ENCODE peak calls at places on chromosomes 12 and 14, in four cellular contexts. Y is IMR-90, X is H1, F is H9. K is an unnamed sample.

GRCh38 chr12:131015581-131016337 is 62.1 kb downstream of the ADGRD1 start:
- DNase-seq in X (no peak), F (no peak), Y (no peak), K (no peak)

GRCh38 chr12:81815611-81816010 is 56.5 kb upstream of the PPFIA2 start:
- DNase-seq in F (no peak), Y (no peak), X (no peak), K (no peak)

GRCh38 chr12:57766464-57767311 is at the start of gene CYP27B1:
- DNase-seq in X (peak; percentile 72), F (peak; percentile 87), Y (peak; percentile 7), K (peak; percentile 81)

GRCh38 chr14:100463937-100464336 is 123.3 kb downstream of the BEGAIN start:
- DNase-seq in Y (no peak), X (no peak), F (no peak), K (no peak)

GRCh38 chr12:75269209-75269608 is 59.6 kb upstream of the KCNC2 start:
- DNase-seq in Y (no peak), F (no peak), X (no peak), K (no peak)

GRCh38 chr14:50932159-50932558 is 12.1 kb downstream of the PYGL start:
- DNase-seq in X (no peak), F (no peak), Y (no peak), K (no peak)

GRCh38 chr14:53881161-53881846 is 75.3 kb downstream of the BMP4 start:
- DNase-seq in F (no peak), Y (peak; percentile 56), X (no peak), K (no peak)

GRCh38 chr12:50508420-50508819 is 3.6 kb downstream of the DIP2B start:
- DNase-seq in X (no peak), F (no peak), Y (no peak), K (no peak)

GRCh38 chr14:92651106-92651792 is 97.2 kb downstream of the LGMN start:
- DNase-seq in F (no peak), Y (no peak), X (no peak), K (no peak)

GRCh38 chr12:57456145-57456700 is 1.1 kb downstream of the INHBE start:
- DNase-seq in Y (peak; percentile 44), F (peak; percentile 92), X (peak; percentile 80), K (peak; percentile 94)

GRCh38 chr14:99099051-99099787 is 172.8 kb downstream of the BCL11B start:
- DNase-seq in F (no peak), X (no peak), Y (no peak), K (no peak)

GRCh38 chr14:24632761-24633160 is 1.2 kb downstream of the GZMB start:
- DNase-seq in F (no peak), Y (no peak), X (no peak), K (no peak)

GRCh38 chr14:37116933-37117844 is 55.2 kb downstream of the SLC25A21 start:
- DNase-seq in X (no peak), Y (peak; percentile 60), F (no peak), K (peak; percentile 34)

GRCh38 chr14:58712357-58712756 is 74.6 kb downstream of the DACT1 start:
- DNase-seq in F (no peak), Y (peak; percentile 33), X (no peak), K (no peak)

DNA sequence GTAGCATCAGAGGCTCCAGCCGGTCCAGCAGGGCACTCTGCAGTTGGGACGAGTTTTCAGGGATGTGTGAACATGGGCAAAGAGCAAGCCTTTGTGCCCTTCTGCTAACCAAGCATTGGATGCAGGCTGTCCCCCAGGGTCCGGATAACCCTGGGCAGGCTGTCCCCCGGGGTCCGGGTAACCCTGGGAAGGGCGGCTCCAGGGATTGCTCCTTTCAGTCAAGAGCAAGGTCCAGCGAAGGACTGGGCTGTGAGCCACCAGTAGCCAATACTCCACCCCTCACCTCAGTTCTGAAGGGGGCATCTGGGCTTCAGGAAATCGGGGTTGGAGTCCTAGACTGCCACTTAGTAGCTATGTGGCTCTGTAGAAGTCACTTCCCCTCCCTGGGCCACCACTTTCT is 137.6 kb upstream of the NTF3 start:
- DNase-seq in Y (no peak), X (no peak), F (no peak), K (no peak)
- H3K56ac ChIP-seq in Y (no peak overlapping the region), X (no peak overlapping the region), F (no peak overlapping the region), K (no peak overlapping the region)

GRCh38 chr12:32248594-32249140 is 142.0 kb downstream of the BICD1 start:
- DNase-seq in X (no peak), F (no peak), Y (no peak), K (no peak)
- H2BK120ac ChIP-seq in X (peak overlapping the region; percentile 83), F (no peak overlapping the region), Y (peak overlapping the region; percentile 69), K (no peak overlapping the region)

DNA sequence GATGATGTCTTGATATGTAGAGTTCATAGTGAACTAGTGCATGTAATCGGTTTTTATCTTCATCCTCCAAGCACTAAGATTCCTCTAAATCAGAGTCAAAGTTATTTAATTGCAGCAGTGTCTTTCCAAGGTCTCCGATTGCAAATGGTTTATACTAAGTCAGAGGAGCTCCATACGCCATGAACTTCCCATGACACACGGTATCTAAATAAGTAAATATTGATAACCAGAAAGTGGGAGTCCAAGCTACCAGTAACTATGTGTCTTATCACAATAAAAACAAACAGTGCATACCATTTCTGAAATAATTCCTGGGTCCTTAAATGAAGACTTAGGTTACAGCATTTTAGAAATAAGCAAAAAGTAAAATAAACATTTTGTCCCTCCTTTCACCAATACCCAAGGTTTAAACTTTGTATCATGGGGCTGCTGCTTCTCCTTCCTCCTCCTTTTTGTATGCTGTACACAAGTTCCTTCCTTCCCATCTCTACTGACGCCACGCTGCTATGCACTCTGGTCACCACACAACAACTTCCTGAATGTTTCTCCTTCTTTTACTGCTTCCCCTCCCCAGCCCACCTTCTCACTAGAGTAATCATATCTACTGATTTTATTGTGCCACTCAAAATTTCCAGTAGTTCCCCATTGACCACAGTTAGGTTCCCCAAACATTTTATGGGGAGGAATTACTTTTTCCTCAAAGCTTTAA is 10.7 kb downstream of the NR1H4 start:
- DNase-seq in Y (peak; percentile 40), F (no peak), X (no peak), K (no peak)
- H3K56ac ChIP-seq in Y (no peak overlapping the region), F (no peak overlapping the region), X (no peak overlapping the region), K (no peak overlapping the region)

DNA sequence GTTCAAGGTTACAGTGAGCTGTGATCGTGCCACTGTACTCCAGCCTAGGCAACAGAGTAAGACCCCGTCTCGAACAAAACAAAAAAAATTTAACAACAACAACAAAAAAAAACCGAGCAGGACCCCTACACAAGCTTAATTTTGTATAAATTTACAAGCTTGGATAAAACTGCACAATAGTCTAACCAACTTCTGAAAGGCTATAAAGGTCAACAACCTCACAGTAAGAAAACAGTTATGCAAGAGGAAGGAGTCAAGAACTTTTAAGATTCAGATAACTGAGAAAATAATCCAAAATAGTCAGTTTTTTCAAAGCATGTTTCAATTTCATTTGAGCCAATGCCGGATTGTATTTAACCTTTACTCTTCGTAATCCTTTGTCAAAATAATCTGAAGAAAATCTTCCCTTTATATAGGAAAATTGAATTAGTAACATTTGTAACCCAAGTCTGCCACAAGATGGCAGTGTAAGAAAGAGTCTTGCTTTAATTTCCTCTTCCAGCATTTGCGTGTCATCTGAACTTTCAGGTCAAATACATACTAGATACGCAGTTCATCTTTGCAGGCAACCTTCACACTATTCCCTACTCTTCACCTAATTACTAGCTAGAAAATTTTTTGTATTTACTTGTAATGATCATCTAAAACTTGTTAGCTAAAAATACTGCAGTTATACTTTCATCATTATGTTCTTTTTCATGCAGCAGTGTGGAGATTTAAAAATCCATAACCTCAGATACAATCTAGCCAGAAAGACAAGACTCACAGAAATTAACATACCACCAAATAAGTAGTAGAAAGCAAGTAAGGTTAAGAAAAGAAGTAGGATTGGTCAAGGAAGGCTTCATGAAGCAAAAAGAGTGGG is 5.8 kb downstream of the CCNB1IP1 start:
- DNase-seq in F (no peak), X (no peak), Y (peak; percentile 72), K (peak; percentile 68)
- H2BK120ac ChIP-seq in F (no peak overlapping the region), X (no peak overlapping the region), Y (no peak overlapping the region), K (no peak overlapping the region)

GRCh38 chr12:12039897-12040296 is 30.8 kb upstream of the BCL2L14 start:
- DNase-seq in Y (no peak), X (no peak), F (no peak), K (peak; percentile 55)

GRCh38 chr12:12033589-12034223 is 37.0 kb upstream of the BCL2L14 start:
- DNase-seq in Y (no peak), F (no peak), X (peak; percentile 30), K (no peak)

GRCh38 chr12:12034344-12034743 is 36.4 kb upstream of the BCL2L14 start:
- DNase-seq in X (no peak), F (no peak), Y (no peak), K (no peak)

GRCh38 chr12:12035229-12035628 is 35.5 kb upstream of the BCL2L14 start:
- DNase-seq in F (no peak), X (no peak), Y (no peak), K (peak; percentile 60)

GRCh38 chr12:12036901-12037300 is 33.8 kb upstream of the BCL2L14 start:
- DNase-seq in Y (no peak), F (no peak), X (no peak), K (no peak)
- H3K56ac ChIP-seq in Y (no peak overlapping the region), F (no peak overlapping the region), X (no peak overlapping the region), K (no peak overlapping the region)

GRCh38 chr14:105582639-105583038 is 56.3 kb downstream of the TMEM121 start:
- DNase-seq in F (peak; percentile 29), Y (peak; percentile 15), X (no peak), K (peak; percentile 7)
- H2BK120ac ChIP-seq in F (no peak overlapping the region), Y (no peak overlapping the region), X (no peak overlapping the region), K (no peak overlapping the region)

GRCh38 chr14:105605501-105606304 is 79.3 kb downstream of the TMEM121 start:
- DNase-seq in F (no peak), Y (no peak), X (no peak), K (no peak)

GRCh38 chr14:105601360-105602242 is 75.2 kb downstream of the TMEM121 start:
- DNase-seq in Y (no peak), X (no peak), F (no peak), K (no peak)

GRCh38 chr14:105602799-105603763 is 76.7 kb downstream of the TMEM121 start:
- DNase-seq in F (no peak), Y (no peak), X (no peak), K (no peak)

GRCh38 chr14:105600939-105601359 is 74.6 kb downstream of the TMEM121 start:
- DNase-seq in F (no peak), X (no peak), Y (no peak), K (no peak)

GRCh38 chr14:105602243-105602750 is 75.9 kb downstream of the TMEM121 start:
- DNase-seq in F (no peak), Y (no peak), X (no peak), K (no peak)
- H3K56ac ChIP-seq in F (no peak overlapping the region), Y (no peak overlapping the region), X (no peak overlapping the region), K (no peak overlapping the region)

GRCh38 chr14:102824832-102825231 is 47.6 kb downstream of the TRAF3 start:
- DNase-seq in Y (peak; percentile 86), X (no peak), F (no peak), K (no peak)
- H2BK120ac ChIP-seq in Y (no peak overlapping the region), X (no peak overlapping the region), F (no peak overlapping the region), K (no peak overlapping the region)

GRCh38 chr14:20412422-20412821 is 879 bp downstream of the TEP1 start:
- DNase-seq in Y (no peak), X (no peak), F (no peak), K (no peak)
- H3K56ac ChIP-seq in Y (peak overlapping the region; percentile 68), X (no peak overlapping the region), F (no peak overlapping the region), K (peak overlapping the region; percentile 91)

K was measured in mesendoderm.